ENCODE peak calls at places on chromosome 2, in ten cellular contexts. P is stimulated activated CD8-positive, alpha-beta memory T cell treated with anti-CD3 and anti-CD28 coated beads, Interleukin-4, amount 100 ng/mL, for 24 hours; F is nucleus accumbens; U is AG08395; M is RPMI7951; N is DMS53; L is Calu3; B is stimulated activated CD4-positive, alpha-beta T cell treated with anti-CD3 and anti-CD28 coated beads, Interleukin-2, amount 100 ng/mL, for 48 hours; O is NCI-H1694 treated with DMSO at 0.1 percent for 48 hours; H is non-pigmented ciliary epithelial cell. Z is an unnamed sample.

GRCh38 chr2:152813381-152813780 is 95.0 kb downstream of the ARL6IP6 start:
- DNase-seq in M (no peak), P (no peak), H (no peak), U (no peak), F (no peak), N (no peak), B (no peak), L (no peak), O (no peak), Z (no peak)

GRCh38 chr2:166179201-166179600 is 51.4 kb upstream of the SCN1A start:
- DNase-seq in O (peak; percentile 2), U (no peak), B (no peak), N (peak; percentile 11), M (no peak), H (no peak), F (no peak), L (no peak), P (no peak), Z (no peak)

GRCh38 chr2:9832586-9832985 is 10.7 kb upstream of the TAF1B start:
- DNase-seq in M (peak; percentile 79), H (no peak), P (no peak), U (peak; percentile 73), F (no peak), O (no peak), L (no peak), B (no peak), N (no peak), Z (no peak)

GRCh38 chr2:184646593-184646992 is 48.3 kb downstream of the ZNF804A start:
- DNase-seq in P (no peak), B (no peak), U (no peak), O (no peak), H (no peak), L (no peak), M (no peak), N (no peak), F (no peak), Z (no peak)

GRCh38 chr2:148486655-148487054 is 157.9 kb upstream of the EPC2 start:
- DNase-seq in F (no peak), L (no peak), N (no peak), O (no peak), P (no peak), U (no peak), B (no peak), H (no peak), M (no peak), Z (no peak)

GRCh38 chr2:165015052-165015642 is 59.8 kb upstream of the SLC38A11 start:
- DNase-seq in H (peak; percentile 32), M (peak; percentile 56), N (peak; percentile 91), B (peak; percentile 58), F (peak; percentile 25), L (peak; percentile 80), O (peak; percentile 82), P (peak; percentile 38), U (peak; percentile 67), Z (peak; percentile 42)

GRCh38 chr2:129491251-129491817 is 488.1 kb upstream of the RAB6C start:
- DNase-seq in L (no peak), O (no peak), H (no peak), N (no peak), U (no peak), F (no peak), P (no peak), M (no peak), B (no peak), Z (no peak)

GRCh38 chr2:226558418-226558817 is 241.2 kb downstream of the IRS1 start:
- DNase-seq in F (no peak), U (no peak), P (no peak), M (no peak), N (no peak), L (no peak), B (no peak), H (no peak), O (no peak), Z (no peak)

GRCh38 chr2:10617241-10617640 is 72.5 kb downstream of the NOL10 start:
- DNase-seq in P (no peak), M (no peak), U (no peak), H (no peak), L (no peak), O (no peak), F (no peak), B (no peak), N (no peak), Z (no peak)

GRCh38 chr2:72581560-72582181 is 244.2 kb downstream of the EXOC6B start:
- DNase-seq in L (peak; percentile 7), F (no peak), P (no peak), N (no peak), M (no peak), H (no peak), U (no peak), B (no peak), O (no peak), Z (no peak)

Z was measured in stimulated activated effector memory CD8-positive, alpha-beta T cell treated with anti-CD3 and anti-CD28 coated beads, Interleukin-12 subunit alpha, Interleukin-12 subunit beta, amount 100 ng/mL, for 72 hours.